ENCODE peak calls at places on chromosomes 16 and 17, in nine cellular contexts. One of them, this sample, is unnamed.

GRCh38 chr17:70378005-70378404 is 208.7 kb downstream of the KCNJ2 start:
- DNase-seq in IMR-90: no peak
- DNase-seq in A549: no peak
- DNase-seq in GM12878: no peak
- DNase-seq in body of pancreas: no peak
- DNase-seq in endothelial cell of umbilical vein: peak
- DNase-seq in stomach: no peak
- DNase-seq in transverse colon: no peak
- DNase-seq in esophagus squamous epithelium: no peak
- DNase-seq in this sample: no peak

GRCh38 chr16:82936941-82937551 is 310.3 kb downstream of the CDH13 start:
- DNase-seq in IMR-90: peak
- DNase-seq in endothelial cell of umbilical vein: peak
- DNase-seq in body of pancreas: no peak
- DNase-seq in transverse colon: no peak
- DNase-seq in stomach: no peak
- DNase-seq in A549: no peak
- DNase-seq in GM12878: no peak
- DNase-seq in esophagus squamous epithelium: no peak
- DNase-seq in this sample: no peak

GRCh38 chr17:64155751-64156544 is 26.0 kb upstream of the ERN1 start:
- DNase-seq in transverse colon: peak
- DNase-seq in IMR-90: peak
- DNase-seq in A549: no peak
- DNase-seq in stomach: peak
- DNase-seq in esophagus squamous epithelium: no peak
- DNase-seq in body of pancreas: peak
- DNase-seq in GM12878: no peak
- DNase-seq in endothelial cell of umbilical vein: peak
- DNase-seq in this sample: peak

GRCh38 chr16:81604960-81605383 is 160.4 kb downstream of the CMIP start:
- DNase-seq in esophagus squamous epithelium: no peak
- DNase-seq in IMR-90: peak
- DNase-seq in stomach: peak
- DNase-seq in GM12878: no peak
- DNase-seq in body of pancreas: no peak
- DNase-seq in A549: no peak
- DNase-seq in transverse colon: no peak
- DNase-seq in endothelial cell of umbilical vein: peak
- DNase-seq in this sample: no peak

GRCh38 chr16:84144301-84144858 is 597 bp downstream of the HSDL1 start:
- DNase-seq in body of pancreas: peak
- DNase-seq in endothelial cell of umbilical vein: peak
- DNase-seq in A549: peak
- DNase-seq in esophagus squamous epithelium: no peak
- DNase-seq in IMR-90: peak
- DNase-seq in stomach: peak
- DNase-seq in transverse colon: peak
- DNase-seq in GM12878: no peak
- DNase-seq in this sample: peak

GRCh38 chr17:82866521-82867214 is 26.8 kb upstream of the ZNF750 start:
- DNase-seq in stomach: no peak
- DNase-seq in A549: no peak
- DNase-seq in esophagus squamous epithelium: no peak
- DNase-seq in IMR-90: peak
- DNase-seq in body of pancreas: no peak
- DNase-seq in transverse colon: no peak
- DNase-seq in GM12878: no peak
- DNase-seq in endothelial cell of umbilical vein: peak
- DNase-seq in this sample: no peak

GRCh38 chr16:70735141-70735979 is 49.5 kb upstream of the MTSS2 start:
- DNase-seq in GM12878: no peak
- DNase-seq in transverse colon: no peak
- DNase-seq in body of pancreas: no peak
- DNase-seq in A549: no peak
- DNase-seq in esophagus squamous epithelium: no peak
- DNase-seq in endothelial cell of umbilical vein: no peak
- DNase-seq in IMR-90: peak
- DNase-seq in stomach: no peak
- DNase-seq in this sample: no peak

GRCh38 chr17:18026408-18026776 is 12.6 kb downstream of the ATPAF2 start:
- DNase-seq in GM12878: no peak
- DNase-seq in body of pancreas: no peak
- DNase-seq in A549: no peak
- DNase-seq in IMR-90: peak
- DNase-seq in transverse colon: no peak
- DNase-seq in stomach: no peak
- DNase-seq in endothelial cell of umbilical vein: peak
- DNase-seq in esophagus squamous epithelium: no peak
- DNase-seq in this sample: peak

GRCh38 chr17:73639322-73639721 is 4.9 kb downstream of the SDK2 start:
- DNase-seq in endothelial cell of umbilical vein: no peak
- DNase-seq in body of pancreas: no peak
- DNase-seq in esophagus squamous epithelium: no peak
- DNase-seq in stomach: peak
- DNase-seq in transverse colon: no peak
- DNase-seq in IMR-90: no peak
- DNase-seq in A549: no peak
- DNase-seq in GM12878: no peak
- DNase-seq in this sample: no peak

GRCh38 chr16:88315543-88316105 is 67.1 kb upstream of the ZNF469 start:
- DNase-seq in A549: peak
- DNase-seq in esophagus squamous epithelium: no peak
- DNase-seq in stomach: peak
- DNase-seq in IMR-90: peak
- DNase-seq in endothelial cell of umbilical vein: peak
- DNase-seq in body of pancreas: no peak
- DNase-seq in transverse colon: peak
- DNase-seq in GM12878: no peak
- DNase-seq in this sample: no peak

GRCh38 chr17:10327640-10328039 is 45.2 kb downstream of the MYH13 start:
- DNase-seq in IMR-90: peak
- DNase-seq in esophagus squamous epithelium: no peak
- DNase-seq in endothelial cell of umbilical vein: peak
- DNase-seq in stomach: peak
- DNase-seq in GM12878: peak
- DNase-seq in transverse colon: peak
- DNase-seq in body of pancreas: peak
- DNase-seq in A549: peak
- DNase-seq in this sample: no peak

GRCh38 chr17:80471922-80472321 is 4.5 kb downstream of the NPTX1 start:
- DNase-seq in transverse colon: no peak
- DNase-seq in A549: no peak
- DNase-seq in stomach: no peak
- DNase-seq in endothelial cell of umbilical vein: no peak
- DNase-seq in body of pancreas: no peak
- DNase-seq in esophagus squamous epithelium: no peak
- DNase-seq in IMR-90: no peak
- DNase-seq in GM12878: no peak
- DNase-seq in this sample: no peak

GRCh38 chr17:31095239-31096105 is 695 bp downstream of the NF1 start:
- DNase-seq in stomach: peak
- DNase-seq in A549: peak
- DNase-seq in endothelial cell of umbilical vein: peak
- DNase-seq in esophagus squamous epithelium: no peak
- DNase-seq in IMR-90: peak
- DNase-seq in GM12878: no peak
- DNase-seq in transverse colon: peak
- DNase-seq in body of pancreas: peak
- DNase-seq in this sample: peak

GRCh38 chr16:51453296-51453695 is 302.2 kb upstream of the SALL1 start:
- DNase-seq in transverse colon: no peak
- DNase-seq in IMR-90: no peak
- DNase-seq in stomach: no peak
- DNase-seq in endothelial cell of umbilical vein: no peak
- DNase-seq in GM12878: no peak
- DNase-seq in A549: no peak
- DNase-seq in body of pancreas: no peak
- DNase-seq in esophagus squamous epithelium: no peak
- DNase-seq in this sample: no peak

GRCh38 chr17:74601944-74602572 is 10.0 kb upstream of the CD300LD start:
- DNase-seq in IMR-90: peak
- DNase-seq in GM12878: no peak
- DNase-seq in transverse colon: peak
- DNase-seq in body of pancreas: no peak
- DNase-seq in A549: peak
- DNase-seq in endothelial cell of umbilical vein: peak
- DNase-seq in esophagus squamous epithelium: no peak
- DNase-seq in stomach: no peak
- DNase-seq in this sample: no peak

GRCh38 chr16:8847623-8848022 is 21.2 kb downstream of the CARHSP1 start:
- DNase-seq in esophagus squamous epithelium: no peak
- DNase-seq in GM12878: no peak
- DNase-seq in stomach: no peak
- DNase-seq in endothelial cell of umbilical vein: no peak
- DNase-seq in transverse colon: no peak
- DNase-seq in body of pancreas: no peak
- DNase-seq in A549: no peak
- DNase-seq in IMR-90: no peak
- DNase-seq in this sample: no peak

GRCh38 chr16:68590201-68590994 is 51.3 kb downstream of the ZFP90 start:
- DNase-seq in stomach: peak
- DNase-seq in IMR-90: peak
- DNase-seq in body of pancreas: peak
- DNase-seq in A549: peak
- DNase-seq in GM12878: no peak
- DNase-seq in esophagus squamous epithelium: no peak
- DNase-seq in endothelial cell of umbilical vein: peak
- DNase-seq in transverse colon: peak
- DNase-seq in this sample: peak

GRCh38 chr17:66422181-66422580 is 119.8 kb downstream of the PRKCA start:
- DNase-seq in body of pancreas: no peak
- DNase-seq in IMR-90: peak
- DNase-seq in A549: peak
- DNase-seq in endothelial cell of umbilical vein: no peak
- DNase-seq in stomach: no peak
- DNase-seq in esophagus squamous epithelium: no peak
- DNase-seq in GM12878: no peak
- DNase-seq in transverse colon: no peak
- DNase-seq in this sample: no peak
- H3K4me3 ChIP-seq in body of pancreas: no peak
- H3K4me3 ChIP-seq in IMR-90: no peak
- H3K4me3 ChIP-seq in A549: no peak
- H3K4me3 ChIP-seq in endothelial cell of umbilical vein: no peak
- H3K4me3 ChIP-seq in stomach: no peak
- H3K4me3 ChIP-seq in esophagus squamous epithelium: no peak
- H3K4me3 ChIP-seq in GM12878: no peak
- H3K4me3 ChIP-seq in transverse colon: no peak
- H3K4me3 ChIP-seq in this sample: no peak

GRCh38 chr17:38534498-38534885 is 71.3 kb downstream of the SRCIN1 start:
- DNase-seq in GM12878: no peak
- DNase-seq in endothelial cell of umbilical vein: no peak
- DNase-seq in esophagus squamous epithelium: no peak
- DNase-seq in A549: no peak
- DNase-seq in body of pancreas: no peak
- DNase-seq in IMR-90: no peak
- DNase-seq in stomach: no peak
- DNase-seq in transverse colon: no peak
- DNase-seq in this sample: no peak
- TF ChIP-seq POLR2A in GM12878: no peak
- TF ChIP-seq POLR2A in endothelial cell of umbilical vein: no peak
- TF ChIP-seq POLR2A in esophagus squamous epithelium: no peak
- TF ChIP-seq POLR2A in A549: no peak
- TF ChIP-seq POLR2A in body of pancreas: no peak
- TF ChIP-seq POLR2A in IMR-90: no peak
- TF ChIP-seq POLR2A in stomach: no peak
- TF ChIP-seq POLR2A in transverse colon: no peak
- TF ChIP-seq POLR2A in this sample: no peak

GRCh38 chr16:48454051-48454450 is 68.8 kb upstream of the SIAH1 start:
- DNase-seq in endothelial cell of umbilical vein: no peak
- DNase-seq in stomach: no peak
- DNase-seq in GM12878: no peak
- DNase-seq in transverse colon: no peak
- DNase-seq in body of pancreas: no peak
- DNase-seq in esophagus squamous epithelium: no peak
- DNase-seq in A549: no peak
- DNase-seq in IMR-90: no peak
- DNase-seq in this sample: no peak

GRCh38 chr16:48462146-48462740 is 77.0 kb upstream of the SIAH1 start:
- DNase-seq in transverse colon: no peak
- DNase-seq in stomach: no peak
- DNase-seq in body of pancreas: no peak
- DNase-seq in GM12878: no peak
- DNase-seq in esophagus squamous epithelium: no peak
- DNase-seq in IMR-90: no peak
- DNase-seq in A549: peak
- DNase-seq in endothelial cell of umbilical vein: no peak
- DNase-seq in this sample: no peak

GRCh38 chr16:48452991-48453760 is 68.0 kb upstream of the SIAH1 start:
- DNase-seq in GM12878: no peak
- DNase-seq in A549: no peak
- DNase-seq in IMR-90: no peak
- DNase-seq in endothelial cell of umbilical vein: no peak
- DNase-seq in transverse colon: no peak
- DNase-seq in body of pancreas: no peak
- DNase-seq in stomach: no peak
- DNase-seq in esophagus squamous epithelium: no peak
- DNase-seq in this sample: no peak

GRCh38 chr16:48459167-48459566 is 74.0 kb upstream of the SIAH1 start:
- DNase-seq in IMR-90: no peak
- DNase-seq in transverse colon: no peak
- DNase-seq in stomach: no peak
- DNase-seq in esophagus squamous epithelium: no peak
- DNase-seq in GM12878: peak
- DNase-seq in A549: no peak
- DNase-seq in endothelial cell of umbilical vein: no peak
- DNase-seq in body of pancreas: no peak
- DNase-seq in this sample: no peak
- H3K27ac ChIP-seq in IMR-90: no peak
- H3K27ac ChIP-seq in transverse colon: no peak
- H3K27ac ChIP-seq in stomach: no peak
- H3K27ac ChIP-seq in esophagus squamous epithelium: no peak
- H3K27ac ChIP-seq in GM12878: peak
- H3K27ac ChIP-seq in A549: peak
- H3K27ac ChIP-seq in endothelial cell of umbilical vein: no peak
- H3K27ac ChIP-seq in body of pancreas: no peak
- H3K27ac ChIP-seq in this sample: no peak

DNA sequence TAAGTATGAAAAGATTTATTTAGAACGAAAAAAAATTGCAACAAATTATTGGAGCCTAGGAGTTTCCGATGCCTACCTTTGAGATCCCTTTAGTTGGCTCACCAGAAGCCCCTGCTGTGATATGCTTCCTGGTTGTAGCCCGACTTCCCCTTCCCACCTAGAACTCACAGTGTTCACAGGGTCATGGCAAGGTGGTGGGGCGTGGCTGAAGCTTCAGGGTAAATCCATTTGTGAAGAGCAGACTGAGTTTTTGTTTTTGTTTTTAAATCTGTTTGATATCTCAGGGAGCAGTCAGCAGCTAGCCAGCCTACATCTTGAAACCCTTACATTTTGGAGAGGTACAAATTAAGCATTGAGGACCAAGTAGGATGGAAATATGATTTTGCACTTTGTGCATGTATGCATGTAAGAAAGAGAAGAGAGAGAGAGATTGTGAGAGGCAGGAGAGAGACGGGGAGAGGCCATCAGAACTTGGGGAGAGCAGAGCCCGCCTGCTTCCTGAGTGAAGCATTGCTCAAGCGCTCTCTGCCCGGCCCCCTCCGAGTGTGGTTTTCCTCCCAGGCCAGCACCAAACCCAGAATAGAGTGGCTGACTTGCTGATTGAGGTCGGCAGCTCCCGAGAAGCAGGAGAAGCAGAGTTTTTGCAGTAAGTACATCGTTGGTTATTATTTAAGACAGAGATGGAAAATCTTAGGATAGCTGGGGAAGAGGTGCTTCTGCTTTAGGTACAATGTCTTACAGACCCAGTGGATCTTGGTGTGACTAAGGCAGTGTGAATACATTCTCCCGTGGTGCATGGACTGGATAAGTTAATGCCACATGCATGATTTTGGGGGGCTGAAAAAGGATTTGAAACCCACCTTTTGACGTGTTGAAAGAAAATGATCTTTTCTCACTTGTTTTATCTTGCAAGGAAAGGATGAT is 64.2 kb downstream of the SPECC1 start:
- DNase-seq in body of pancreas: no peak
- DNase-seq in A549: no peak
- DNase-seq in stomach: peak
- DNase-seq in transverse colon: peak
- DNase-seq in IMR-90: peak
- DNase-seq in esophagus squamous epithelium: no peak
- DNase-seq in endothelial cell of umbilical vein: no peak
- DNase-seq in GM12878: no peak
- DNase-seq in this sample: no peak
- H3K4me3 ChIP-seq in body of pancreas: no peak
- H3K4me3 ChIP-seq in A549: no peak
- H3K4me3 ChIP-seq in stomach: peak
- H3K4me3 ChIP-seq in transverse colon: peak
- H3K4me3 ChIP-seq in IMR-90: no peak
- H3K4me3 ChIP-seq in esophagus squamous epithelium: peak
- H3K4me3 ChIP-seq in endothelial cell of umbilical vein: no peak
- H3K4me3 ChIP-seq in GM12878: peak
- H3K4me3 ChIP-seq in this sample: peak